ENCODE peak calls at places on chromosomes 5 and 9, in seven cellular contexts. One of them, this sample, is unnamed. For H3K36me3, the result is how much of the 10 kb centered on the place peaks cover.

GRCh38 chr5:150253416-150254208 is 36.0 kb downstream of the CAMK2A start:
- DNase-seq in heart right ventricle: no peak
- DNase-seq in body of pancreas: no peak
- DNase-seq in CD8-positive, alpha-beta T cell: no peak
- DNase-seq in tibial nerve: no peak
- DNase-seq in mucosa of descending colon: no peak
- DNase-seq in A673: no peak
- DNase-seq in this sample: no peak

GRCh38 chr5:32506251-32506661 is 61.7 kb upstream of the ZFR start:
- DNase-seq in heart right ventricle: peak
- DNase-seq in body of pancreas: no peak
- DNase-seq in CD8-positive, alpha-beta T cell: no peak
- DNase-seq in tibial nerve: no peak
- DNase-seq in mucosa of descending colon: no peak
- DNase-seq in A673: peak
- DNase-seq in this sample: peak

GRCh38 chr9:98861881-98862501 is 54.5 kb downstream of the GALNT12 start:
- DNase-seq in heart right ventricle: no peak
- DNase-seq in body of pancreas: peak
- DNase-seq in CD8-positive, alpha-beta T cell: no peak
- DNase-seq in tibial nerve: no peak
- DNase-seq in mucosa of descending colon: no peak
- DNase-seq in A673: no peak
- DNase-seq in this sample: peak

GRCh38 chr5:99187611-99188010 is 258.8 kb upstream of the CHD1 start:
- DNase-seq in heart right ventricle: no peak
- DNase-seq in body of pancreas: no peak
- DNase-seq in CD8-positive, alpha-beta T cell: no peak
- DNase-seq in tibial nerve: no peak
- DNase-seq in mucosa of descending colon: no peak
- DNase-seq in A673: peak
- DNase-seq in this sample: no peak

GRCh38 chr5:177552839-177553455 is 1.4 kb downstream of the FAM193B start:
- DNase-seq in heart right ventricle: no peak
- DNase-seq in body of pancreas: no peak
- DNase-seq in CD8-positive, alpha-beta T cell: no peak
- DNase-seq in tibial nerve: no peak
- DNase-seq in mucosa of descending colon: peak
- DNase-seq in A673: peak
- DNase-seq in this sample: no peak

GRCh38 chr5:180352116-180352975 is 790 bp downstream of the GFPT2 start:
- DNase-seq in heart right ventricle: no peak
- DNase-seq in body of pancreas: peak
- DNase-seq in CD8-positive, alpha-beta T cell: no peak
- DNase-seq in tibial nerve: peak
- DNase-seq in mucosa of descending colon: peak
- DNase-seq in A673: no peak
- DNase-seq in this sample: no peak

GRCh38 chr9:135898634-135899407 is 8.5 kb downstream of the CAMSAP1 start:
- DNase-seq in heart right ventricle: no peak
- DNase-seq in body of pancreas: no peak
- DNase-seq in CD8-positive, alpha-beta T cell: no peak
- DNase-seq in tibial nerve: no peak
- DNase-seq in mucosa of descending colon: no peak
- DNase-seq in A673: peak
- DNase-seq in this sample: no peak

GRCh38 chr5:76084496-76085285 is 1.5 kb downstream of the SV2C start:
- DNase-seq in heart right ventricle: no peak
- DNase-seq in body of pancreas: no peak
- DNase-seq in CD8-positive, alpha-beta T cell: peak
- DNase-seq in tibial nerve: no peak
- DNase-seq in mucosa of descending colon: no peak
- DNase-seq in A673: peak
- DNase-seq in this sample: no peak

GRCh38 chr5:90866333-90866732 is 307.7 kb downstream of the ADGRV1 start:
- DNase-seq in heart right ventricle: no peak
- DNase-seq in body of pancreas: no peak
- DNase-seq in CD8-positive, alpha-beta T cell: no peak
- DNase-seq in tibial nerve: no peak
- DNase-seq in mucosa of descending colon: no peak
- DNase-seq in A673: peak
- DNase-seq in this sample: peak

GRCh38 chr5:150596313-150596712 is 44.1 kb upstream of the SYNPO start:
- DNase-seq in heart right ventricle: no peak
- DNase-seq in body of pancreas: no peak
- DNase-seq in CD8-positive, alpha-beta T cell: no peak
- DNase-seq in tibial nerve: no peak
- DNase-seq in mucosa of descending colon: peak
- DNase-seq in A673: peak
- DNase-seq in this sample: no peak

GRCh38 chr9:98203153-98203552 is 10.7 kb upstream of the CORO2A start:
- DNase-seq in heart right ventricle: no peak
- DNase-seq in body of pancreas: no peak
- DNase-seq in CD8-positive, alpha-beta T cell: no peak
- DNase-seq in tibial nerve: no peak
- DNase-seq in mucosa of descending colon: no peak
- DNase-seq in A673: no peak
- DNase-seq in this sample: no peak

GRCh38 chr9:129775443-129775842 is 22.6 kb upstream of the PTGES start:
- DNase-seq in heart right ventricle: no peak
- DNase-seq in body of pancreas: no peak
- DNase-seq in CD8-positive, alpha-beta T cell: no peak
- DNase-seq in tibial nerve: no peak
- DNase-seq in mucosa of descending colon: no peak
- DNase-seq in A673: no peak
- DNase-seq in this sample: no peak

GRCh38 chr5:149429839-149430721 is 51.0 kb upstream of the IL17B start:
- DNase-seq in heart right ventricle: peak
- DNase-seq in body of pancreas: no peak
- DNase-seq in CD8-positive, alpha-beta T cell: no peak
- DNase-seq in tibial nerve: no peak
- DNase-seq in mucosa of descending colon: no peak
- DNase-seq in A673: no peak
- DNase-seq in this sample: no peak

GRCh38 chr5:61680247-61680646 is 348.2 kb downstream of the ZSWIM6 start:
- DNase-seq in heart right ventricle: no peak
- DNase-seq in body of pancreas: no peak
- DNase-seq in CD8-positive, alpha-beta T cell: no peak
- DNase-seq in tibial nerve: no peak
- DNase-seq in mucosa of descending colon: no peak
- DNase-seq in A673: no peak
- DNase-seq in this sample: no peak
- TF ChIP-seq CTCF in heart right ventricle: no peak
- TF ChIP-seq CTCF in body of pancreas: no peak
- TF ChIP-seq CTCF in CD8-positive, alpha-beta T cell: no peak
- TF ChIP-seq CTCF in tibial nerve: no peak
- TF ChIP-seq CTCF in mucosa of descending colon: no peak
- TF ChIP-seq CTCF in A673: no peak
- TF ChIP-seq CTCF in this sample: no peak

GRCh38 chr5:178582291-178582690 is 7.9 kb downstream of the COL23A1 start:
- DNase-seq in heart right ventricle: no peak
- DNase-seq in body of pancreas: no peak
- DNase-seq in CD8-positive, alpha-beta T cell: no peak
- DNase-seq in tibial nerve: no peak
- DNase-seq in mucosa of descending colon: no peak
- DNase-seq in A673: no peak
- DNase-seq in this sample: no peak

GRCh38 chr5:178583279-178583678 is 6.9 kb downstream of the COL23A1 start:
- DNase-seq in heart right ventricle: no peak
- DNase-seq in body of pancreas: no peak
- DNase-seq in CD8-positive, alpha-beta T cell: no peak
- DNase-seq in tibial nerve: no peak
- DNase-seq in mucosa of descending colon: no peak
- DNase-seq in A673: no peak
- DNase-seq in this sample: no peak

GRCh38 chr5:178577944-178578343 is 12.2 kb downstream of the COL23A1 start:
- DNase-seq in heart right ventricle: no peak
- DNase-seq in body of pancreas: no peak
- DNase-seq in CD8-positive, alpha-beta T cell: no peak
- DNase-seq in tibial nerve: no peak
- DNase-seq in mucosa of descending colon: no peak
- DNase-seq in A673: no peak
- DNase-seq in this sample: no peak

GRCh38 chr5:178580556-178580955 is 9.6 kb downstream of the COL23A1 start:
- DNase-seq in heart right ventricle: no peak
- DNase-seq in body of pancreas: no peak
- DNase-seq in CD8-positive, alpha-beta T cell: no peak
- DNase-seq in tibial nerve: no peak
- DNase-seq in mucosa of descending colon: no peak
- DNase-seq in A673: no peak
- DNase-seq in this sample: no peak

GRCh38 chr5:178581621-178582020 is 8.6 kb downstream of the COL23A1 start:
- DNase-seq in heart right ventricle: no peak
- DNase-seq in body of pancreas: no peak
- DNase-seq in CD8-positive, alpha-beta T cell: no peak
- DNase-seq in tibial nerve: no peak
- DNase-seq in mucosa of descending colon: no peak
- DNase-seq in A673: no peak
- DNase-seq in this sample: no peak
- H3K36me3 ChIP-seq in heart right ventricle: under half
- H3K36me3 ChIP-seq in body of pancreas: under half
- H3K36me3 ChIP-seq in CD8-positive, alpha-beta T cell: under half
- H3K36me3 ChIP-seq in tibial nerve: under half
- H3K36me3 ChIP-seq in mucosa of descending colon: under half
- H3K36me3 ChIP-seq in A673: under half
- H3K36me3 ChIP-seq in this sample: under half

GRCh38 chr5:132339502-132339901 is 30.0 kb upstream of the SLC22A5 start:
- DNase-seq in heart right ventricle: no peak
- DNase-seq in body of pancreas: no peak
- DNase-seq in CD8-positive, alpha-beta T cell: no peak
- DNase-seq in tibial nerve: no peak
- DNase-seq in mucosa of descending colon: no peak
- DNase-seq in A673: no peak
- DNase-seq in this sample: no peak

GRCh38 chr5:132335402-132335801 is 34.1 kb upstream of the SLC22A5 start:
- DNase-seq in heart right ventricle: no peak
- DNase-seq in body of pancreas: no peak
- DNase-seq in CD8-positive, alpha-beta T cell: no peak
- DNase-seq in tibial nerve: no peak
- DNase-seq in mucosa of descending colon: no peak
- DNase-seq in A673: no peak
- DNase-seq in this sample: no peak

GRCh38 chr5:132334812-132335211 is 34.7 kb upstream of the SLC22A5 start:
- DNase-seq in heart right ventricle: no peak
- DNase-seq in body of pancreas: no peak
- DNase-seq in CD8-positive, alpha-beta T cell: no peak
- DNase-seq in tibial nerve: no peak
- DNase-seq in mucosa of descending colon: no peak
- DNase-seq in A673: no peak
- DNase-seq in this sample: peak
- H3K4me3 ChIP-seq in heart right ventricle: no peak
- H3K4me3 ChIP-seq in body of pancreas: no peak
- H3K4me3 ChIP-seq in CD8-positive, alpha-beta T cell: no peak
- H3K4me3 ChIP-seq in tibial nerve: no peak
- H3K4me3 ChIP-seq in mucosa of descending colon: no peak
- H3K4me3 ChIP-seq in A673: no peak
- H3K4me3 ChIP-seq in this sample: no peak

DNA sequence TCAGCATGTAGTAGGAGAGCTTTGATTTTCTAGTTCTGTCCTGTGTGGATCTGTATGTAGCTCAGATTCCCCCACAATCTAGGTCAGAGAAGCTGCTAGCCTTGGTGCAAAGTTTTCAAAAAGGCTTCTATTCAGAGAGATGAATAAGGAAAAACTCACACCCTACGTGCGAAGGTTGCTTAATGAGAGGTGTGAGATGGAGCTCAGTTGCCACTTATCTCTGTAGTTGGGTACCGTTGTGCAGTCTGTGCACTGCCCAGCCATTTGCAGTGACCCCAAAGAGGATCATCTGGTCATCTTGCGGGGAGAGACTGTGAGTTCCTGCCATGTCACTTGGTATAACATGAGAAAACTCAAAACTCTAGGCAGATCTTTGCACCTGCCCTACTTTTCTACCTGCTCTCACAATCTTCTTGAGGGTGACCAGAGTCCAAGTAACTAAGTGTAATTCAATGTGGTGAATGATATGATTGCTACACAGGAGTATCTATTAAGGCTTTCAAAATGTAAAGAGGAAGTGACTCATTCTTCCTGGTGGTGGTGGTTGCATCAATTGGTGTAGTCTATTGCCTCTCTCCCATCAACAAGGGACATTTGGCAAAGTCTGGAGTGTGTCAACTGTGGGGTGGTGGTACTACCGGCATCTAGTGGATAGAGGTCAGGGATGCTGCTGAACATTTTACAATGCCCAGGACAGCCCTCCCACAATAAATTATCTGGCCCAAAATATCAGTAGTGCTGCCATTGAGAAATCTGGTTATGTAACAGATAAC is 65.2 kb downstream of the TMC1 start:
- DNase-seq in heart right ventricle: no peak
- DNase-seq in body of pancreas: no peak
- DNase-seq in CD8-positive, alpha-beta T cell: no peak
- DNase-seq in tibial nerve: no peak
- DNase-seq in mucosa of descending colon: no peak
- DNase-seq in A673: peak
- DNase-seq in this sample: peak
- TF ChIP-seq CTCF in heart right ventricle: no peak
- TF ChIP-seq CTCF in body of pancreas: no peak
- TF ChIP-seq CTCF in CD8-positive, alpha-beta T cell: no peak
- TF ChIP-seq CTCF in tibial nerve: no peak
- TF ChIP-seq CTCF in mucosa of descending colon: no peak
- TF ChIP-seq CTCF in A673: no peak
- TF ChIP-seq CTCF in this sample: peak

This sample was measured in bronchial epithelial cell.